ENCODE peak calls at places on chromosomes 6 and 20, in seven cellular contexts. R is tibial nerve, O is left ventricle myocardium inferior, E is tibial artery, H is heart left ventricle, K is small intestine, X is neural progenitor cell. W is an unnamed sample.
A peak's percentile ranks its signal among the peaks of the same experiment; 100 is the strongest.

GRCh38 chr6:83978324-83978734 is 55.2 kb upstream of the MRAP2 start:
- DNase-seq in R (no peak), O (no peak), E (no peak), H (no peak), K (no peak), X (no peak), W (no peak)

GRCh38 chr6:28408076-28408802 is 8.7 kb upstream of the ZSCAN12 start:
- DNase-seq in R (no peak), O (no peak), E (no peak), H (no peak), K (no peak), X (no peak), W (no peak)

GRCh38 chr6:106637718-106638341 is 8.5 kb downstream of the QRSL1 start:
- DNase-seq in R (no peak), O (no peak), E (no peak), H (no peak), K (no peak), X (no peak), W (no peak)

GRCh38 chr6:10567256-10568041 is 46.3 kb downstream of the GCNT2 start:
- DNase-seq in R (no peak), O (no peak), E (no peak), H (no peak), K (peak; percentile 90), X (no peak), W (no peak)

GRCh38 chr20:4663553-4663952 is 58.2 kb upstream of the PRND start:
- DNase-seq in R (no peak), O (no peak), E (no peak), H (no peak), K (no peak), X (no peak), W (no peak)

GRCh38 chr6:40473026-40473425 is 114.1 kb downstream of the LRFN2 start:
- DNase-seq in R (no peak), O (no peak), E (no peak), H (no peak), K (no peak), X (no peak), W (no peak)

GRCh38 chr20:45489083-45489531 is 19.6 kb downstream of the WFDC2 start:
- DNase-seq in R (no peak), O (no peak), E (no peak), H (no peak), K (no peak), X (no peak), W (no peak)

GRCh38 chr6:125944434-125944816 is 12.1 kb upstream of the HINT3 start:
- DNase-seq in R (peak; percentile 21), O (peak; percentile 66), E (peak; percentile 79), H (peak; percentile 68), K (peak; percentile 89), X (no peak), W (no peak)

GRCh38 chr20:62768815-62769287 is 27.4 kb upstream of the MRGBP start:
- DNase-seq in R (no peak), O (no peak), E (no peak), H (peak; percentile 25), K (peak; percentile 68), X (no peak), W (no peak)
- H3K4me1 ChIP-seq in R (no peaks in the 10 kb centered on the region), O (peaks cover 9% of the 10 kb centered on the region), E (no peaks in the 10 kb centered on the region), H (no peaks in the 10 kb centered on the region), K (no peaks in the 10 kb centered on the region), X (peaks cover 9% of the 10 kb centered on the region), W (peaks cover 9% of the 10 kb centered on the region)

GRCh38 chr6:32081168-32081624 is 27.9 kb downstream of the TNXB start:
- DNase-seq in R (peak; percentile 65), O (peak; percentile 72), E (peak; percentile 90), H (peak; percentile 83), K (no peak), X (no peak), W (no peak)

GRCh38 chr6:32081676-32082075 is 27.5 kb downstream of the TNXB start:
- DNase-seq in R (no peak), O (no peak), E (no peak), H (peak; percentile 68), K (no peak), X (no peak), W (no peak)

GRCh38 chr6:32083812-32084768 is 25.0 kb downstream of the TNXB start:
- DNase-seq in R (no peak), O (no peak), E (no peak), H (no peak), K (no peak), X (no peak), W (no peak)

GRCh38 chr6:32084780-32085179 is 24.4 kb downstream of the TNXB start:
- DNase-seq in R (no peak), O (no peak), E (no peak), H (no peak), K (no peak), X (no peak), W (no peak)

DNA sequence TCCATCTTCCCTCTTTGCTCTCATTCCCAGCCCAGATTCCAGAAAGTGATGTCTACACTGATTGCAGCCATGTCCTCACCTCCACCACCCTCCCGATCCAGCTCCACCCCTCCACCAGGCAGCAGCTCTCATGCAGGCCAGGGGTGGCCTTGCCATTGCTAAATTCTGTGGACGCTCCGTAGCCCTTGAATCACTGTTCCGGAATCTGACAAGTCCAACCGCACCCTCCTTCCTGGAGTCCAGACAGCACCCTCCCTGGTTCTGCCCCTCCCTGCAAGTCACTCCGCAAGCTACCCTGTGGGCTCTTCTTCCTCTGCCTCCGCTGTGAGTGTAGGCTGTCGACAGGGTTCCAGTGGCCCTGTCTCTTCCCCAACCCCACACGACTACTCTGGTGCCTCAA is 26.2 kb downstream of the TNXB start:
- DNase-seq in R (peak; percentile 66), O (peak; percentile 67), E (peak; percentile 90), H (peak; percentile 78), K (peak; percentile 44), X (no peak), W (no peak)
- H3K27me3 ChIP-seq in R (peaks cover 13% of the 10 kb centered on the region), O (peaks cover 21% of the 10 kb centered on the region), E (no peaks in the 10 kb centered on the region), H (peaks cover 13% of the 10 kb centered on the region), K (no peaks in the 10 kb centered on the region), X (peaks cover 14% of the 10 kb centered on the region), W (no peaks in the 10 kb centered on the region)

DNA sequence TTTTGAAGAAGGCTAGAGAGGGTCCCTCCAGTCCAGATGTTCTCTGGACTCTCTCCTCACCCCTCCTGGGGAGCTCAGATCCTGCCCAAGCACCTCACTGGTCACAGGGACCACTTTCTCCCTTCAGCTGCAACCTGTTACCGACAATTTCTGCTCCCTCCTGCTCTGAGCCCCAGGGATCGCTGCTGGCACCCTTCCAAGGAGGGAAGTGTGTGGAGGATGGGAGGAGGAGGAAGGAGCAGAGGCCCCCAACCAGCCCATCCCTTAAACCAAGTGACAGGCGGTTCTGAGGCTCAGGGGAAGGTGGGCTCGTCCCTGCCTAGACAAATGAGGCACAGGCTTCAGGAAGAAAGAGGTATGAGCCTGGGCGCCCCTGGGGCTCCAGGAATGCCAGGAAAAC is 13.9 kb downstream of the PMEPA1 start:
- DNase-seq in R (no peak), O (no peak), E (no peak), H (no peak), K (no peak), X (no peak), W (no peak)
- H3K4me1 ChIP-seq in R (no peaks in the 10 kb centered on the region), O (peaks cover 59% of the 10 kb centered on the region), E (peaks cover 64% of the 10 kb centered on the region), H (no peaks in the 10 kb centered on the region), K (peaks cover 14% of the 10 kb centered on the region), X (no peaks in the 10 kb centered on the region), W (no peaks in the 10 kb centered on the region)

DNA sequence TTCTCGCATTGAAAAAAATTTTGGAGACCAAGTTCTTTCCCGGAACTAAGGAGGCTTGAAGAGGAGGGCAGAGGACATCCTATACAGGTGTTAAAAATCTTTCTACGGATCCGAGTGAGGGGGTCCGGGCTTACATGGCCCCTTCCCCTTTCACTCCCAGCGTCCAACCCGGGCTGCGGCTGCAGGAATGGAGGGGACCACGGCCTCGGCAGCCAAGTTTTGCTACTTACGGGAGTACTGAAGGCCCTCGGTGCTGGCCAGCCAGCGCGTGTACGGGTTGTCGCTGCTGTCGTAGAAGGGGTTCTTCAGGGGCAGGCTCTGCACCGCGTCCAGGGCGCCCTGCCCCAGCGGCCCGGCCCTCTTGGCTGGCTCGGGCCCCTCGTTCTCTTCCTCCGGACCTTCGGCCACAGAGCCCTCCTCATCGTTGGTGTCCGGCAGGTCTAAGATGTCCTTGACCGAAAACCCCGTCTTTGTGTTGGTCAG is 642 bp downstream of the NKX2-2 start:
- DNase-seq in R (no peak), O (no peak), E (no peak), H (no peak), K (no peak), X (peak; percentile 58), W (no peak)
- H3K27me3 ChIP-seq in R (peaks cover 100% of the 10 kb centered on the region), O (peaks cover 100% of the 10 kb centered on the region), E (no peaks in the 10 kb centered on the region), H (peaks cover 100% of the 10 kb centered on the region), K (peaks cover 33% of the 10 kb centered on the region), X (peaks cover 100% of the 10 kb centered on the region), W (peaks cover 58% of the 10 kb centered on the region)

DNA sequence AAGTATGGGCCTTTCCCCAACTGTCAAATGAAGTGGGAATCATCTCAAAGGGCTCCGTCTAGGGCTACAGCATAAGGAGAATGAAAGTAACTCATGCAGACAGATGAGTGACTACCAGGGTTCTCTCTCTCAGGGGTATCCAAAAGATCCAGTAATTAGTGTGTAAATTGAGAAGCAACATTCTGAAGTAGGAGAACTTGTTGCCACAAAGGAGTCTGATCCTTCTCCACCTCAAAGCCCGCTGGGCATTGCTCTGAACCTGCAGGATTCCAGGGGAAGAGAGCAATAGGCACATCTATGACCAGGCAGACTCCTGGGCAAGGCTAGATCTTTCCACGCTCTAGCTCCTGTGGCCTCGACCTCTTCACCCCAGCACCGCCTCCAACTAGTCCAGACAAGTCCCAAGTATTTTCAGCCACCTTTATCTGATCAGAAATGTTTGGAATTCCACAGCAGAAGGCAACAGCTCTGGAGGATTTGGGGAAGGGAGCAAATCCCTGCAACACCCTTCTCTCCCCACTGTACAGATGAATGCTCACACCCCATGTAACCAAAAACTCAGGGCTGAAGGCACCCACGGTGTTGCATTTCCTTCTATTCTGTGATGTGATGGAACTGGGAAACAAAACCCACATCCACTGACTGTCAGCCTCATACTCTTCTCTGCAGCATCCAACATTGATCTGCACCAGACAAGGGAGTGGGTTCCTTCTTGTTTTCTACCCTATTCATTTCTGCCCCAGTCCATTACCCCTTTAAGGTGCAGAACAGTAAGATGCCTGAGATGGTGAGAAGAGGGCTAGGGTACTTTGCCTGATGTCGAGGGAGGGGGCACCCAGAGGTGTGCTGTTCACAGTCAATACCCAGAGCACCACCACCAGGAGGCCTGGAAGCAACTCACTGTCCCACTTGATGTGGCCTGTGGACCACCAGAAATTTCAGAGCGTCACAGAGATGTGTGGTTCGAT is 41.0 kb downstream of the COX4I2 start:
- DNase-seq in R (no peak), O (no peak), E (no peak), H (no peak), K (no peak), X (peak; percentile 54), W (no peak)
- H3K4me1 ChIP-seq in R (peaks cover 6% of the 10 kb centered on the region), O (peaks cover 100% of the 10 kb centered on the region), E (peaks cover 56% of the 10 kb centered on the region), H (peaks cover 77% of the 10 kb centered on the region), K (peaks cover 15% of the 10 kb centered on the region), X (peaks cover 21% of the 10 kb centered on the region), W (peaks cover 90% of the 10 kb centered on the region)

GRCh38 chr20:24473435-24473834 is 4.0 kb downstream of the SYNDIG1 start:
- DNase-seq in R (no peak), O (no peak), E (no peak), H (no peak), K (no peak), X (no peak), W (no peak)
- H3K27me3 ChIP-seq in R (peaks cover 39% of the 10 kb centered on the region), O (peaks cover 55% of the 10 kb centered on the region), E (no peaks in the 10 kb centered on the region), H (peaks cover 42% of the 10 kb centered on the region), K (peaks cover 10% of the 10 kb centered on the region), X (peaks cover 31% of the 10 kb centered on the region), W (peaks cover 6% of the 10 kb centered on the region)

GRCh38 chr6:149335924-149336323 is 18.4 kb downstream of the TAB2 start:
- DNase-seq in R (no peak), O (no peak), E (no peak), H (no peak), K (peak; percentile 72), X (no peak), W (no peak)
- H3K4me1 ChIP-seq in R (no peaks in the 10 kb centered on the region), O (peaks cover 96% of the 10 kb centered on the region), E (peaks cover 20% of the 10 kb centered on the region), H (peaks cover 48% of the 10 kb centered on the region), K (peaks cover 8% of the 10 kb centered on the region), X (peaks cover 45% of the 10 kb centered on the region), W (peaks cover 69% of the 10 kb centered on the region)

W was measured in CD8-positive, alpha-beta memory T cell.